ENCODE peak calls at places on chromosome 9, in eight cellular contexts. D, F, Z, N, O, M, H and L are unnamed samples. For H3K9me2 and H3K27me3, the result is how much of the 10 kb centered on the place peaks cover.

GRCh38 chr9:89687216-89687615 is 82.4 kb downstream of the GADD45G start:
- DNase-seq in H (no peak), F (no peak), D (no peak), N (no peak), O (no peak), Z (no peak), M (no peak), L (no peak)

GRCh38 chr9:136138566-136138965 is 19.9 kb upstream of the TMEM250 start:
- DNase-seq in H (peak), F (peak), N (no peak), D (no peak), O (peak), Z (peak), M (peak), L (peak)

GRCh38 chr9:112570731-112571167 is 84.1 kb downstream of the KIAA1958 start:
- DNase-seq in M (no peak), H (no peak), F (no peak), D (no peak), O (no peak), N (no peak), Z (peak), L (no peak)

GRCh38 chr9:70257512-70257911 is 1.3 kb upstream of the SMC5 start:
- DNase-seq in N (no peak), M (no peak), F (no peak), D (no peak), O (no peak), Z (no peak), H (no peak), L (no peak)

GRCh38 chr9:32701321-32702022 is 66.0 kb upstream of the TAF1L start:
- DNase-seq in D (no peak), N (peak), Z (peak), F (peak), O (no peak), H (peak), M (no peak), L (peak)

GRCh38 chr9:107744873-107745272 is 255.3 kb upstream of the KLF4 start:
- DNase-seq in M (no peak), D (no peak), H (no peak), F (no peak), Z (no peak), N (no peak), O (no peak), L (no peak)

GRCh38 chr9:91711755-91712591 is 238.1 kb downstream of the ROR2 start:
- DNase-seq in N (no peak), F (peak), Z (no peak), D (peak), H (peak), M (no peak), O (no peak), L (peak)

GRCh38 chr9:99752710-99753109 is 69.0 kb upstream of the NR4A3 start:
- DNase-seq in Z (no peak), O (no peak), F (peak), M (no peak), D (no peak), N (no peak), H (no peak), L (peak)

GRCh38 chr9:91101598-91102168 is 260.0 kb downstream of the AUH start:
- DNase-seq in Z (no peak), H (no peak), F (no peak), D (peak), N (no peak), O (peak), M (no peak), L (no peak)

GRCh38 chr9:80775515-80775914 is 913.8 kb downstream of the TLE1 start:
- DNase-seq in O (no peak), N (no peak), F (peak), Z (no peak), M (no peak), D (no peak), H (no peak), L (no peak)

GRCh38 chr9:15135167-15135792 is 171.7 kb downstream of the TTC39B start:
- DNase-seq in F (peak), O (peak), M (peak), D (peak), N (peak), Z (peak), H (peak), L (peak)

GRCh38 chr9:107976767-107977166 is 487.2 kb upstream of the KLF4 start:
- DNase-seq in N (no peak), Z (no peak), O (no peak), M (no peak), H (no peak), D (no peak), F (no peak), L (peak)

GRCh38 chr9:91065231-91066041 is 263.8 kb downstream of the SYK start:
- DNase-seq in F (no peak), O (no peak), Z (no peak), M (no peak), N (no peak), D (no peak), H (no peak), L (no peak)

GRCh38 chr9:89021154-89021803 is 30.0 kb downstream of the S1PR3 start:
- DNase-seq in H (no peak), O (no peak), Z (peak), D (no peak), N (peak), M (peak), F (peak), L (peak)

GRCh38 chr9:15144567-15145174 is 162.3 kb downstream of the TTC39B start:
- DNase-seq in O (no peak), F (peak), H (no peak), M (peak), Z (no peak), N (peak), D (no peak), L (peak)

GRCh38 chr9:98727428-98727827 is 18.7 kb upstream of the GABBR2 start:
- DNase-seq in H (peak), N (no peak), Z (no peak), O (no peak), D (no peak), M (no peak), F (no peak), L (no peak)

GRCh38 chr9:101449071-101449721 is 13.6 kb upstream of the ALDOB start:
- DNase-seq in H (peak), N (peak), F (peak), O (peak), M (peak), Z (peak), D (peak), L (peak)

GRCh38 chr9:133255371-133255940 is 19.5 kb downstream of the ABO start:
- DNase-seq in H (no peak), F (no peak), D (no peak), Z (no peak), N (no peak), O (no peak), M (no peak), L (no peak)

GRCh38 chr9:103364753-103365152 is 369.6 kb downstream of the CYLC2 start:
- DNase-seq in D (no peak), H (no peak), Z (no peak), M (no peak), F (peak), O (no peak), N (peak), L (peak)

GRCh38 chr9:33320568-33321261 is 30.4 kb downstream of the NFX1 start:
- DNase-seq in H (no peak), N (peak), M (no peak), O (no peak), F (peak), D (no peak), Z (peak), L (peak)

GRCh38 chr9:90458485-90458884 is 184.1 kb downstream of the DIRAS2 start:
- DNase-seq in Z (peak), N (peak), M (peak), F (peak), O (peak), D (peak), H (no peak), L (no peak)

GRCh38 chr9:97737429-97737828 is 40.3 kb upstream of the XPA start:
- DNase-seq in F (peak), M (peak), O (peak), D (no peak), H (no peak), N (no peak), Z (no peak), L (peak)

GRCh38 chr9:107425110-107426025 is 64.2 kb downstream of the KLF4 start:
- DNase-seq in Z (peak), D (peak), F (peak), H (peak), N (no peak), O (peak), M (peak), L (peak)

GRCh38 chr9:3027260-3027659 is 183.4 kb upstream of the PUM3 start:
- DNase-seq in F (no peak), O (no peak), Z (no peak), H (no peak), N (no peak), M (no peak), D (no peak), L (no peak)

GRCh38 chr9:97853844-97854695 is 1.0 kb downstream of the FOXE1 start:
- DNase-seq in H (no peak), D (no peak), M (no peak), F (no peak), N (no peak), O (peak), Z (peak), L (peak)

GRCh38 chr9:101485873-101486692 is 47.6 kb upstream of the RNF20 start:
- DNase-seq in Z (peak), H (no peak), M (peak), N (no peak), D (no peak), F (no peak), O (peak), L (peak)

GRCh38 chr9:83937861-83938455 is 16.7 kb upstream of the KIF27 start:
- DNase-seq in N (peak), O (peak), Z (peak), F (peak), H (peak), M (peak), D (peak), L (peak)

GRCh38 chr9:127225747-127226646 is 38.6 kb upstream of the GARNL3 start:
- DNase-seq in Z (peak), M (no peak), H (no peak), N (no peak), F (peak), D (no peak), O (peak), L (peak)

GRCh38 chr9:36924071-36924470 is 110.0 kb downstream of the PAX5 start:
- DNase-seq in M (peak), F (peak), O (no peak), H (no peak), N (peak), D (peak), Z (peak), L (peak)

GRCh38 chr9:111873901-111874300 is 22.7 kb upstream of the UGCG start:
- DNase-seq in M (no peak), F (no peak), D (no peak), H (no peak), O (no peak), Z (no peak), N (no peak), L (peak)

GRCh38 chr9:132036521-132036920 is 43.1 kb downstream of the MED27 start:
- DNase-seq in N (no peak), H (no peak), Z (no peak), F (no peak), M (no peak), O (no peak), D (no peak), L (no peak)

GRCh38 chr9:109323771-109324170 is 2.9 kb upstream of the EPB41L4B start:
- DNase-seq in O (no peak), D (no peak), N (no peak), H (no peak), Z (no peak), M (no peak), F (no peak), L (no peak)

GRCh38 chr9:23821400-23822181 is 4.4 kb downstream of the ELAVL2 start:
- DNase-seq in Z (peak), M (no peak), H (no peak), N (no peak), F (peak), D (no peak), O (peak), L (peak)

GRCh38 chr9:126722922-126723806 is 81.7 kb upstream of the ZBTB43 start:
- DNase-seq in Z (peak), N (no peak), M (no peak), D (peak), H (peak), F (no peak), O (peak), L (peak)

GRCh38 chr9:22440841-22441240 is 5.8 kb upstream of the DMRTA1 start:
- DNase-seq in H (no peak), O (no peak), N (no peak), M (no peak), F (no peak), D (no peak), Z (no peak), L (no peak)

GRCh38 chr9:14441976-14442651 is 128.2 kb upstream of the NFIB start:
- DNase-seq in N (no peak), Z (peak), D (no peak), F (peak), H (peak), M (peak), O (peak), L (peak)

GRCh38 chr9:115999498-115999897 is 154.1 kb upstream of the PAPPA start:
- DNase-seq in F (peak), N (peak), Z (no peak), H (no peak), M (no peak), O (no peak), D (no peak), L (peak)

GRCh38 chr9:4382722-4383317 is 83.0 kb upstream of the GLIS3 start:
- DNase-seq in M (peak), O (peak), F (peak), N (no peak), Z (peak), H (peak), D (peak), L (peak)

GRCh38 chr9:132901859-132902831 is 23.4 kb downstream of the SPACA9 start:
- DNase-seq in M (peak), F (peak), O (peak), H (peak), Z (peak), N (peak), D (peak), L (peak)

DNA sequence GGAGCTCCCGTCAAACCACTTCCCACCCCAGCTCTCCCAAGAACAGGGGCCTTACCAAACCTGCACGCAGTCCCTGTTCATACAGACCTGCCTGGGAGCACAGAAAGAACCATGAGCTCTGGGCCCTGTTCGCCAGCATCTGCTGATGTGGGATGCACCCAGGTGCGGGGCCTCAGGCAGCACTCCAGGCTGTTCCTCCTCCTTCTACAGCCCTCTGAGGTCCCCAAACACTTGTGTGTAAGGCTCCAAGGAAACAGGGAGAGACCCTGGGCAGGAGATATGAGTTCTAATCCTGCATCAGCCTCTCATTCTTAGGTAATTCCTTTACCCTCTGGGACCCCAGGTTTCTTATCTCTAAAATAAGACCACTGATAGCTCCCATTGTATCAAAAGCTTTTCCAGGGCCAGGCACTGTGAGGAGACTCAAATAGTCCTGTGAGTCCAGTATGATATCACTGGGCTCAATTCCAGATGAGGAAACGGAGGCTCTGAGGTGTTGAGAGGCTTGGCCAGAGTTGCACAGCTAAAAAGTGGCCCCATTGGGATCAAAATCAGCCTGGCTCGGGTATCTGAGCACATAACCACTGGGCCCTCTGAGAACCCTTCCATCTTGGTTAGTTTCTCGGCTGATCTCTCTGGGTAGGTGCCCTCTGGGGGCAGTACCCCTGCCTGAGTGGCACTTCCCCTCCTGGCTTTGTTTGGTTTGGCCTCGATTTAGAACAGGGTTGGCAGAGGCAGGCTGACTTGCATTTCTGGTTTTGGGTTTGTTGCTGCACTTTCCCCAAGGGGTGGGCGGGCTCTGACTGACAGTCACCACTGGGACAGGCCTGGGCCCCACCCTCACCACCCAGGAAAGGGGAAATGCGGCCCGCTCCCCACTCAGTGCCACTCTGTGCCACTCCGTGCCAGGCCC is 116.8 kb downstream of the RGS3 start:
- DNase-seq in M (no peak), O (no peak), Z (no peak), F (peak), H (peak), D (peak), N (peak), L (peak)
- H2AFZ ChIP-seq in M (no peak), O (no peak), Z (no peak), F (peak), H (no peak), D (no peak), N (no peak), L (no peak)

DNA sequence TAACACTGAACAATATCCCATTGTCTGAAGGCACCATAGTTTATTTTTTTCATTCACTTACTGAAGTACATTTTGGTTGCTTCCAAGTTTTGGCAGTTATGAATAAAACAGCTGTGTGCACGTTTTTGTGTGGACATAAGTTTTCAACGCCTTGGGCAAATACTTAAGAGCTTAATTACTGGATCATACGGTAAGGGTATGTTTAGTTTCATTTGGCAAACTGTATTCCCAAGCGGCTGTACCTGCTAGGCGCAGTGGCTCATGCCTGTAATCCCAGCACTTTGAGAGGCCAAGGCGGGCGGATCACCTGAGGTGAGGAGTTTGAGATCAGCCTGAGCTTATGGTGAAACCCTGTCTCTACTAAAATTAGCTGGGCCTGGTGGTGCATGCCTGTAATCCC is 63.7 kb upstream of the FAM120A start:
- DNase-seq in H (no peak), N (no peak), Z (no peak), D (no peak), F (no peak), M (no peak), O (no peak), L (no peak)
- H3K9me2 ChIP-seq in H (under half), N (under half), Z (under half), D (under half), F (under half), M (under half), O (under half), L (under half)

GRCh38 chr9:130664191-130665028 is at the start of gene PRDM12:
- DNase-seq in H (no peak), M (no peak), F (no peak), D (no peak), N (no peak), Z (no peak), O (peak), L (peak)

GRCh38 chr9:130666393-130667116 is 2.2 kb downstream of the PRDM12 start:
- DNase-seq in H (no peak), F (no peak), Z (no peak), N (no peak), M (no peak), D (no peak), O (peak), L (no peak)

GRCh38 chr9:130665029-130665430 is 636 bp downstream of the PRDM12 start:
- DNase-seq in O (no peak), M (no peak), H (no peak), N (no peak), D (no peak), F (no peak), Z (no peak), L (no peak)

GRCh38 chr9:130667117-130667430 is 2.7 kb downstream of the PRDM12 start:
- DNase-seq in Z (no peak), O (no peak), F (peak), H (no peak), N (no peak), D (no peak), M (no peak), L (no peak)

DNA sequence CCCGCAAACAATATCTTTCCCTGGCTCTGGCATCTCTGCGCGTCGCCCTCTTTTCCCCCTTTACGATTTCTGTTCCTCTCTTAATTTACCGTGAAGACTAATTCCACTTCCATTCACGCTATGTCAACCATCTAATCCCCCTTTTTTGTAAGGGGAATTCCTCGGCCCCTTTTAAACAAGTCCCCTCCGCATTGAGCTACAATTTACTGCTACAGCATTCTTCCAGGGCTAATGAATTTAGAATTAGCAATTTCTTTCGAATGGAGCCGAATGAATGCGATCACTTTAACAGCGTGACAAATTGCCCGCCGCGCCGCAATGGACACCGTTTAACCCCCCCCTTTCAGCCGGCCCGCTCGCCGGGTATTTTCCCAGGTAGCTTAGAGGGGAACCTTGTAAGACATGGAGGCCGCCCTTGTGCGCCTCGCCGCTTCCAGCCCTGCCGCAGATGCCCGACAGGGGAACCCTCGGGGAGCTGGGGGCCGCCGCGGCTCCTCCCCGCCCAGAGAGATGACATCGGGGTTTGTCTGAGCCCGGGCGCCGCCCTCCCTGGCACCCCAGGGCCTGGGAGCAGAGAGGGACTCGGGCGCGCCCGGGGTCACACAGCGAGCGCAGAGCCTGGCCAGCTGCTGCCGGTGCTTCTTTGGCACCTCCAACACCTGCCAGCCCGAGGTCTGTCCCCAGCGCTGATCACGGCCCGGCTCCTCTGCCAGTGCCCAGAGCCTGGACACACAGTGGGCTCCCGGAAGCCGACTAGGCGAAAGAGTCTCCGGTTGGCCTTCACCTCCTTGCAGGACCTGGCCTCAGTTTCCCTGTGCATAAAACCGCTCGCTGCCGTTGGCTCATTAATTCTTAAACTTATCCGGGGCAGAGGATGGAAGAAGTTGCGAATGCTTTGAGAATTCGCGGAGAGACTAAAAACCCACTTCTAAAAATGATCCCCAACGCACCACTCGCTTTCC is 1.3 kb downstream of the PRDM12 start:
- DNase-seq in N (no peak), D (no peak), M (no peak), F (no peak), O (peak), Z (no peak), H (no peak), L (peak)
- H3K27me3 ChIP-seq in N (under half), D (half or more), M (under half), F (under half), O (half or more), Z (half or more), H (under half), L (half or more)

GRCh38 chr9:76415731-76416130 is 21.5 kb upstream of the RFK start:
- DNase-seq in O (no peak), Z (no peak), F (no peak), H (no peak), M (no peak), D (no peak), N (no peak), L (no peak)
- H2AFZ ChIP-seq in O (no peak), Z (no peak), F (no peak), H (no peak), M (no peak), D (no peak), N (no peak), L (no peak)